ENCODE peak calls at places on chromosomes 4 and X, in six cellular contexts. A is dorsolateral prefrontal cortex, Q is A673, X is aorta, V is AG04450, Y is heart left ventricle. Z is an unnamed sample.

GRCh38 chr4:71520850-71521249 is 182.0 kb downstream of the SLC4A4 start:
- DNase-seq in A (no peak), Q (no peak), X (no peak), V (no peak), Y (no peak), Z (no peak)

GRCh38 chrX:64894454-64895038 is 81.7 kb downstream of the ZC4H2 start:
- DNase-seq in A (no peak), Q (no peak), X (no peak), V (no peak), Y (no peak), Z (no peak)

GRCh38 chr4:39305902-39306677 is 60.1 kb downstream of the RFC1 start:
- DNase-seq in A (no peak), Q (peak; percentile 22), X (no peak), V (no peak), Y (no peak), Z (no peak)

GRCh38 chrX:129636175-129636681 is 18.5 kb downstream of the APLN start:
- DNase-seq in A (no peak), Q (no peak), X (no peak), V (no peak), Y (no peak), Z (no peak)

GRCh38 chr4:13097971-13098370 is 386.2 kb downstream of the RAB28 start:
- DNase-seq in A (no peak), Q (no peak), X (no peak), V (no peak), Y (no peak), Z (no peak)

GRCh38 chr4:108626056-108626455 is 5.7 kb downstream of the RPL34 start:
- DNase-seq in A (no peak), Q (no peak), X (no peak), V (no peak), Y (no peak), Z (no peak)

GRCh38 chr4:8916914-8917305 is 45.3 kb upstream of the HMX1 start:
- DNase-seq in A (no peak), Q (no peak), X (no peak), V (no peak), Y (no peak), Z (no peak)

GRCh38 chr4:7045961-7046921 is 3.1 kb downstream of the TADA2B start:
- DNase-seq in A (no peak), Q (no peak), X (peak; percentile 34), V (no peak), Y (no peak), Z (peak; percentile 88)

GRCh38 chr4:76665139-76665538 is 230.1 kb downstream of the SHROOM3 start:
- DNase-seq in A (no peak), Q (no peak), X (no peak), V (no peak), Y (no peak), Z (no peak)

GRCh38 chr4:180164799-180165198 is 2078.4 kb upstream of the TENM3 start:
- DNase-seq in A (no peak), Q (peak; percentile 55), X (no peak), V (peak; percentile 57), Y (no peak), Z (no peak)

GRCh38 chr4:57109847-57110634 is at the start of gene IGFBP7:
- DNase-seq in A (peak; percentile 49), Q (no peak), X (peak; percentile 80), V (no peak), Y (peak; percentile 87), Z (peak; percentile 92)

GRCh38 chr4:68346461-68346860 is 3.4 kb downstream of the YTHDC1 start:
- DNase-seq in A (no peak), Q (no peak), X (no peak), V (no peak), Y (no peak), Z (no peak)

GRCh38 chr4:68348577-68348976 is 1.3 kb downstream of the YTHDC1 start:
- DNase-seq in A (no peak), Q (no peak), X (no peak), V (no peak), Y (no peak), Z (no peak)

GRCh38 chr4:68349361-68350360 is at the start of gene YTHDC1:
- DNase-seq in A (peak; percentile 96), Q (peak; percentile 91), X (peak; percentile 98), V (peak; percentile 87), Y (peak; percentile 97), Z (peak; percentile 99)

GRCh38 chr4:68344785-68345184 is 5.1 kb downstream of the YTHDC1 start:
- DNase-seq in A (no peak), Q (no peak), X (no peak), V (no peak), Y (no peak), Z (no peak)

DNA sequence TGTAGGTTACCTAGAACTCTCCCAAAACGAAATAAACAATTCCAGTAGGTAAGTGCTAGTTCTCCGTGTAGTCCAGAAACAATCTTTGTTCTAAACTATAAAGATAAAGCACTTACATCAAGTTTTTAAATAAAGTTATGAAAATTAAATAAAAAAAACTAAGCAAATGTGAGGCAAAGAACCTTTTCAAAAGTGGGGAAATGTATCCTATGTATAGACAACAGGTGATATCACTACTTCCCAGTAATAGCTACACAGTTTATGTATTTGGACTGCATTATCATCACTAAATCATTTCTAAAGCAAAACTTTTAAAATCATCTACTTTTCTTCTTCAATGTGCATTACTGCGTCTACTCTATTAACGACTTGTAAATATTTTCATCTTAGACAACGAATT is 2.0 kb downstream of the YTHDC1 start:
- DNase-seq in A (no peak), Q (no peak), X (no peak), V (no peak), Y (no peak), Z (no peak)
- H3K27ac ChIP-seq in A (no peak overlapping the region), Q (no peak overlapping the region), X (no peak overlapping the region), V (no peak overlapping the region), Y (no peak overlapping the region), Z (no peak overlapping the region)

DNA sequence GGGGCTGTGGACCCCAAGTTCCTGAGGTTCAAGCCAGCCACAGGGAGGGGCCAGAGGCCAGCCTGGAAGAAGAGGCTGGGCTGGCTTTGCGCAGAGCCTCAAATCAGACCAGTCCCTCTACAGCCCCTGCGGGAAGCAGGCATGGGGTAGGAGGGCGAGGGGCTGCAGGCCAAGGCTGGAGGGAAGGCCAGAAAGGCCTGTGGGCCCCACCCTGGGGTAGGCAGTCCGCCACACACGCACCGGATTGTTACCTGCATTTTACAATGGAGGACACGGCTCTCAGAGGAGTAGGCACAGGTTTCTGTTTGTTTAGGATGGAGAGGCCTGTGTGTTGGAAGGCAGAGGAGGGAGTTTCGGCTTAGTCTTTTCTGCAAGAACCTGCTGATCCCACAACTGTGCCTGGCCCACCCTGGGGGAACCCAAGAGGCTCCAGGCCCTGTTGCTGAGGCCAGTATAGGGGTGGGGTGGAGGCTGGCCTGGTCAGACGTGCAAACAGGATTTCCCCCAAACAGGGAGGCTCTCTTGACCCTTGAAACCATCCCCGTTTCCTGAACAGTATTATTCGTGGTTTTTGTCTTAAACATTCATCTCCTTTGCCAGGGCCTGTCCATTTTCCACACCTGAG is 659 bp upstream of the SLC49A3 start:
- DNase-seq in A (no peak), Q (no peak), X (no peak), V (no peak), Y (peak; percentile 62), Z (peak; percentile 63)
- H3K27ac ChIP-seq in A (no peak overlapping the region), Q (no peak overlapping the region), X (no peak overlapping the region), V (no peak overlapping the region), Y (peak overlapping the region; percentile 93), Z (peak overlapping the region; percentile 61)

GRCh38 chr4:144583658-144584057 is 62.3 kb upstream of the HHIP start:
- DNase-seq in A (no peak), Q (no peak), X (no peak), V (no peak), Y (no peak), Z (no peak)
- H3K27ac ChIP-seq in A (no peak overlapping the region), Q (no peak overlapping the region), X (no peak overlapping the region), V (no peak overlapping the region), Y (no peak overlapping the region), Z (no peak overlapping the region)

DNA sequence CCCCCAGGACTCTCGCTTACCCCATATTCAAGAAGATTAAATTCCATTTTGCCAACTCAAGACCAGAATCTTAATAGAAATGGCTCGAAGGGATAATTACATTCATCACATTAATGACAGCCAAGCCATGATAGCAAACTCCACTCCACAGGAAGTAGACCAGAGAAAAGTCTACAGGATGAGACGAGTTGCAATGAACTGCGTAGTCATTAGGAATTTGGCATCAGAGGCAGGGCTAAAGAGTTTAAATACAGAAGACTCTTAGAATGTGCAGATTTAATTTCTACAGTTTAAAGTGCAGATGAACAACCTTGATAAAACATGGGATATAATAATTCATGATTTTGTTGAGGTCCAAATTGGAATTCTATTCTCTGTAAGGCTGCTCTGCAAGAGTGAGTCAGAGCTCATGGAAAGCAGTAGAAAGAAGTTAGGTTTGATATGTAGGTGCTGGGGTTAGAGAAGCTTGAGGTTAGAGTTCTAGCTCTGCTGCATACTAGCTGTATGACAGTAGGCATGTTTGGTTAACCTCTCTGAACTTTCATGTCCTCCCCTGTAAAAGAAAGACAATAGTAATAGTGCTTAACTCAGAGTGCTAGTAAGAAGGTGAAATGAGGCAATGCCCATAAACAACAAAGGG is 32.2 kb downstream of the LNX1 start:
- DNase-seq in A (no peak), Q (no peak), X (no peak), V (no peak), Y (no peak), Z (no peak)
- H3K27ac ChIP-seq in A (no peak overlapping the region), Q (no peak overlapping the region), X (no peak overlapping the region), V (no peak overlapping the region), Y (no peak overlapping the region), Z (peak overlapping the region; percentile 1)

GRCh38 chrX:10922841-10923240 is 188.3 kb upstream of the HCCS start:
- DNase-seq in A (no peak), Q (no peak), X (no peak), V (no peak), Y (no peak), Z (no peak)
- H3K27ac ChIP-seq in A (no peak overlapping the region), Q (no peak overlapping the region), X (peak overlapping the region; percentile 14), V (no peak overlapping the region), Y (no peak overlapping the region), Z (no peak overlapping the region)

GRCh38 chr4:148163011-148163410 is 279.2 kb downstream of the NR3C2 start:
- DNase-seq in A (no peak), Q (no peak), X (no peak), V (no peak), Y (no peak), Z (no peak)
- H3K27ac ChIP-seq in A (no peak overlapping the region), Q (no peak overlapping the region), X (no peak overlapping the region), V (no peak overlapping the region), Y (no peak overlapping the region), Z (no peak overlapping the region)

DNA sequence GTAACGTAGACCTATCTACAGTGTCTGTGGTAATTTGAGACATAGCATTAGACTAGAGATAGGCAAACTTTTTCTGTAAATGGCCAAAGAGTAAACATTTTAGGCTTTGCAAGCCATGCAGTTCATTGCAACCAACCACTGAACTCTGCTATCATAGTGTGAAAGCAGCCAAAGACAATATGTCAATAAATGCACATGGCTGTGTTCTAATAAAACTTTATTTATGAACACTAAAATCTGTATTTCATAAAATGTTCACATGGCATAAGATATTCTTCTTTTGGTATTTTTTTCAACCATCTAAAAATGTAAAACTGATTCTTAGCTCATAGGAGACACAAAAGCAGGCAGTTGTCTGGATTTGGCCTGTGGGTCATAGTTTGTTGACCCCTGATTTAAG is 120.9 kb downstream of the AMELX start:
- DNase-seq in A (no peak), Q (no peak), X (no peak), V (no peak), Y (no peak), Z (no peak)
- H3K27ac ChIP-seq in A (no peak overlapping the region), Q (no peak overlapping the region), X (no peak overlapping the region), V (no peak overlapping the region), Y (no peak overlapping the region), Z (no peak overlapping the region)

GRCh38 chr4:47862297-47862696 is 24.4 kb upstream of the CORIN start:
- DNase-seq in A (no peak), Q (no peak), X (no peak), V (peak; percentile 37), Y (no peak), Z (no peak)
- H3K27ac ChIP-seq in A (no peak overlapping the region), Q (no peak overlapping the region), X (no peak overlapping the region), V (no peak overlapping the region), Y (no peak overlapping the region), Z (no peak overlapping the region)